ENCODE peak calls at places on chromosomes 11 and 22, in ten cellular contexts. One of them, this sample, is unnamed.

GRCh38 chr11:120329556-120329955 is 4.5 kb downstream of the TLCD5 start:
- DNase-seq in neuronal stem cell: no peak
- DNase-seq in NCI-H460: no peak
- DNase-seq in non-pigmented ciliary epithelial cell: no peak
- DNase-seq in neural crest cell: no peak
- DNase-seq in PC-3: no peak
- DNase-seq in substantia nigra: no peak
- DNase-seq in head of caudate nucleus: no peak
- DNase-seq in RPMI8226: no peak
- DNase-seq in NCI-H2081: no peak
- DNase-seq in this sample: no peak

GRCh38 chr11:3189886-3190583 is 24.9 kb upstream of the OSBPL5 start:
- DNase-seq in head of caudate nucleus: no peak
- DNase-seq in NCI-H2081: no peak
- DNase-seq in RPMI8226: no peak
- DNase-seq in neural crest cell: no peak
- DNase-seq in substantia nigra: no peak
- DNase-seq in neuronal stem cell: no peak
- DNase-seq in PC-3: no peak
- DNase-seq in NCI-H460: no peak
- DNase-seq in non-pigmented ciliary epithelial cell: no peak
- DNase-seq in this sample: no peak

GRCh38 chr11:73856001-73856663 is 20.5 kb downstream of the COA4 start:
- DNase-seq in non-pigmented ciliary epithelial cell: no peak
- DNase-seq in NCI-H460: no peak
- DNase-seq in neuronal stem cell: no peak
- DNase-seq in NCI-H2081: no peak
- DNase-seq in head of caudate nucleus: peak; percentile 49
- DNase-seq in PC-3: no peak
- DNase-seq in neural crest cell: no peak
- DNase-seq in substantia nigra: no peak
- DNase-seq in RPMI8226: no peak
- DNase-seq in this sample: no peak

GRCh38 chr11:131465746-131466145 is 95.3 kb downstream of the NTM start:
- DNase-seq in NCI-H2081: no peak
- DNase-seq in head of caudate nucleus: no peak
- DNase-seq in neural crest cell: peak; percentile 32
- DNase-seq in PC-3: no peak
- DNase-seq in NCI-H460: no peak
- DNase-seq in non-pigmented ciliary epithelial cell: no peak
- DNase-seq in substantia nigra: no peak
- DNase-seq in neuronal stem cell: peak; percentile 44
- DNase-seq in RPMI8226: no peak
- DNase-seq in this sample: no peak

GRCh38 chr11:95338430-95338991 is 107.5 kb upstream of the SESN3 start:
- DNase-seq in neuronal stem cell: no peak
- DNase-seq in NCI-H460: no peak
- DNase-seq in head of caudate nucleus: peak; percentile 25
- DNase-seq in NCI-H2081: peak; percentile 20
- DNase-seq in non-pigmented ciliary epithelial cell: no peak
- DNase-seq in substantia nigra: peak; percentile 24
- DNase-seq in neural crest cell: no peak
- DNase-seq in RPMI8226: no peak
- DNase-seq in PC-3: no peak
- DNase-seq in this sample: no peak

GRCh38 chr11:39221739-39222138 is 2237.7 kb downstream of the LRRC4C start:
- DNase-seq in neuronal stem cell: no peak
- DNase-seq in neural crest cell: no peak
- DNase-seq in PC-3: peak; percentile 60
- DNase-seq in head of caudate nucleus: no peak
- DNase-seq in NCI-H2081: no peak
- DNase-seq in NCI-H460: no peak
- DNase-seq in non-pigmented ciliary epithelial cell: no peak
- DNase-seq in substantia nigra: no peak
- DNase-seq in RPMI8226: no peak
- DNase-seq in this sample: no peak

GRCh38 chr11:75547177-75547576 is 14.9 kb upstream of the SERPINH1 start:
- DNase-seq in RPMI8226: no peak
- DNase-seq in substantia nigra: no peak
- DNase-seq in PC-3: no peak
- DNase-seq in neural crest cell: no peak
- DNase-seq in head of caudate nucleus: no peak
- DNase-seq in neuronal stem cell: no peak
- DNase-seq in NCI-H460: no peak
- DNase-seq in NCI-H2081: no peak
- DNase-seq in non-pigmented ciliary epithelial cell: no peak
- DNase-seq in this sample: no peak

GRCh38 chr11:104781719-104782376 is 116.4 kb downstream of the CASP12 start:
- DNase-seq in PC-3: peak; percentile 29
- DNase-seq in NCI-H460: no peak
- DNase-seq in neuronal stem cell: no peak
- DNase-seq in non-pigmented ciliary epithelial cell: no peak
- DNase-seq in RPMI8226: no peak
- DNase-seq in NCI-H2081: no peak
- DNase-seq in neural crest cell: no peak
- DNase-seq in substantia nigra: no peak
- DNase-seq in head of caudate nucleus: no peak
- DNase-seq in this sample: no peak

GRCh38 chr22:19354201-19354600 is 62.7 kb upstream of the CLTCL1 start:
- DNase-seq in head of caudate nucleus: no peak
- DNase-seq in substantia nigra: no peak
- DNase-seq in neuronal stem cell: no peak
- DNase-seq in NCI-H2081: no peak
- DNase-seq in PC-3: no peak
- DNase-seq in non-pigmented ciliary epithelial cell: no peak
- DNase-seq in RPMI8226: no peak
- DNase-seq in neural crest cell: no peak
- DNase-seq in NCI-H460: no peak
- DNase-seq in this sample: no peak

GRCh38 chr11:108122166-108122628 is 830 bp downstream of the ACAT1 start:
- DNase-seq in NCI-H2081: peak; percentile 57
- DNase-seq in head of caudate nucleus: no peak
- DNase-seq in neuronal stem cell: no peak
- DNase-seq in substantia nigra: no peak
- DNase-seq in NCI-H460: no peak
- DNase-seq in neural crest cell: no peak
- DNase-seq in RPMI8226: peak; percentile 39
- DNase-seq in non-pigmented ciliary epithelial cell: no peak
- DNase-seq in PC-3: peak; percentile 28
- DNase-seq in this sample: peak; percentile 18

GRCh38 chr11:128373011-128373410 is 214.3 kb downstream of the ETS1 start:
- DNase-seq in RPMI8226: no peak
- DNase-seq in NCI-H460: no peak
- DNase-seq in neuronal stem cell: no peak
- DNase-seq in NCI-H2081: no peak
- DNase-seq in non-pigmented ciliary epithelial cell: no peak
- DNase-seq in substantia nigra: no peak
- DNase-seq in neural crest cell: no peak
- DNase-seq in head of caudate nucleus: no peak
- DNase-seq in PC-3: no peak
- DNase-seq in this sample: no peak

GRCh38 chr11:60966867-60967266 is 4.6 kb upstream of the CD6 start:
- DNase-seq in PC-3: no peak
- DNase-seq in non-pigmented ciliary epithelial cell: no peak
- DNase-seq in neuronal stem cell: no peak
- DNase-seq in NCI-H460: no peak
- DNase-seq in RPMI8226: no peak
- DNase-seq in substantia nigra: no peak
- DNase-seq in NCI-H2081: no peak
- DNase-seq in neural crest cell: no peak
- DNase-seq in head of caudate nucleus: no peak
- DNase-seq in this sample: no peak